ENCODE peak calls at places on chromosomes 13 and 19, in eight cellular contexts. D is transverse colon, S is AG09309, B is endodermal cell, H is HL-60, P is PC-3, K is HCT116, F is spleen. W is an unnamed sample.

GRCh38 chr19:55474269-55475265 is 1.9 kb upstream of the ZNF628 start:
- DNase-seq in F (no peak), P (no peak), B (peak), S (peak), K (no peak), H (no peak), D (no peak), W (no peak)

GRCh38 chr13:46469064-46469463 is 82.0 kb upstream of the RUBCNL start:
- DNase-seq in H (no peak), D (no peak), K (no peak), P (peak), F (no peak), S (peak), B (no peak), W (no peak)

GRCh38 chr13:29483211-29483610 is 112.3 kb downstream of the SLC7A1 start:
- DNase-seq in B (no peak), F (peak), H (no peak), D (no peak), S (no peak), K (no peak), P (no peak), W (no peak)

GRCh38 chr19:37957176-37957575 is 50.2 kb downstream of the SIPA1L3 start:
- DNase-seq in B (no peak), D (no peak), H (no peak), S (no peak), P (no peak), F (no peak), K (no peak), W (no peak)

GRCh38 chr19:45368737-45369340 is 1.5 kb downstream of the ERCC2 start:
- DNase-seq in B (peak), S (no peak), K (no peak), H (no peak), F (no peak), D (no peak), P (peak), W (no peak)

GRCh38 chr19:4581381-4582111 is 22.1 kb upstream of the SEMA6B start:
- DNase-seq in K (no peak), S (no peak), H (no peak), B (peak), F (no peak), D (no peak), P (peak), W (no peak)

GRCh38 chr19:41341669-41342490 is 11.8 kb downstream of the TGFB1 start:
- DNase-seq in H (no peak), P (no peak), F (peak), K (no peak), D (peak), B (peak), S (no peak), W (no peak)

GRCh38 chr19:33724021-33724722 is 72.5 kb upstream of the KCTD15 start:
- DNase-seq in K (no peak), H (no peak), P (no peak), S (no peak), F (no peak), B (no peak), D (no peak), W (no peak)

GRCh38 chr13:25286308-25286968 is 850 bp downstream of the MTMR6 start:
- DNase-seq in H (peak), B (peak), F (no peak), P (peak), D (peak), K (no peak), S (no peak), W (no peak)

GRCh38 chr13:97659602-97660001 is 225.6 kb downstream of the RAP2A start:
- DNase-seq in S (no peak), B (no peak), D (no peak), F (no peak), P (no peak), K (no peak), H (no peak), W (peak)

GRCh38 chr19:42472402-42473147 is 29.8 kb upstream of the CXCL17 start:
- DNase-seq in D (no peak), H (no peak), K (no peak), S (no peak), P (no peak), B (no peak), F (no peak), W (no peak)

GRCh38 chr19:44603201-44603945 is 10.0 kb upstream of the IGSF23 start:
- DNase-seq in H (no peak), B (no peak), K (no peak), S (peak), P (peak), F (no peak), D (no peak), W (no peak)

GRCh38 chr13:24288870-24289269 is 20.5 kb upstream of the C1QTNF9 start:
- DNase-seq in F (no peak), H (peak), B (no peak), D (no peak), K (no peak), S (peak), P (no peak), W (no peak)

GRCh38 chr13:27461940-27462584 is 11.7 kb upstream of the MTIF3 start:
- DNase-seq in K (no peak), F (no peak), P (no peak), H (no peak), B (no peak), S (no peak), D (no peak), W (no peak)

GRCh38 chr19:31943305-31943704 is 402.1 kb upstream of the ZNF507 start:
- DNase-seq in H (no peak), D (no peak), K (no peak), F (no peak), B (peak), P (no peak), S (no peak), W (no peak)

GRCh38 chr19:43467730-43468129 is 2.3 kb upstream of the LYPD3 start:
- DNase-seq in D (no peak), S (no peak), F (no peak), B (no peak), K (no peak), P (peak), H (no peak), W (no peak)

GRCh38 chr13:45143346-45143751 is 23.0 kb downstream of the GTF2F2 start:
- DNase-seq in S (no peak), H (no peak), D (no peak), B (no peak), K (peak), F (no peak), P (peak), W (no peak)

GRCh38 chr19:35355851-35356460 is 2.3 kb upstream of the FFAR3 start:
- DNase-seq in F (peak), K (no peak), D (no peak), P (no peak), S (no peak), B (peak), H (no peak), W (no peak)

GRCh38 chr19:45358213-45358792 is 12.1 kb downstream of the ERCC2 start:
- DNase-seq in P (no peak), D (no peak), S (no peak), F (no peak), H (no peak), B (no peak), K (no peak), W (no peak)

GRCh38 chr13:27174766-27175455 is 3.3 kb upstream of the USP12 start:
- DNase-seq in H (no peak), S (no peak), B (no peak), P (no peak), K (no peak), F (no peak), D (no peak), W (no peak)

GRCh38 chr13:77767413-77767812 is 69.9 kb downstream of the SLAIN1 start:
- DNase-seq in D (no peak), F (no peak), B (no peak), P (no peak), H (peak), K (no peak), S (no peak), W (no peak)

GRCh38 chr19:16601378-16602052 is 26.5 kb downstream of the MED26 start:
- DNase-seq in B (no peak), S (no peak), K (no peak), H (no peak), F (no peak), P (no peak), D (no peak), W (no peak)

GRCh38 chr19:38538793-38539528 is 78.8 kb downstream of the MAP4K1 start:
- DNase-seq in D (no peak), H (no peak), F (no peak), P (no peak), K (no peak), B (no peak), S (no peak), W (no peak)

GRCh38 chr13:28339419-28339818 is 155.5 kb downstream of the FLT1 start:
- DNase-seq in B (no peak), P (peak), S (no peak), K (no peak), H (no peak), F (no peak), D (no peak), W (no peak)

GRCh38 chr13:113668491-113668971 is 1.5 kb downstream of the GRK1 start:
- DNase-seq in P (no peak), S (no peak), D (peak), F (peak), K (no peak), B (peak), H (no peak), W (no peak)

GRCh38 chr13:46551410-46552301 is 1.3 kb upstream of the LRCH1 start:
- DNase-seq in S (no peak), B (peak), K (peak), P (peak), F (peak), D (peak), H (peak), W (peak)

GRCh38 chr19:54041969-54042606 is 21.6 kb downstream of the VSTM1 start:
- DNase-seq in P (peak), S (no peak), F (no peak), K (no peak), D (no peak), H (no peak), B (peak), W (no peak)

GRCh38 chr13:79445968-79446645 is 34.8 kb upstream of the NDFIP2 start:
- DNase-seq in F (no peak), B (peak), H (no peak), D (no peak), S (no peak), P (no peak), K (no peak), W (no peak)

GRCh38 chr19:44401108-44401786 is at the start of gene ZNF285:
- DNase-seq in D (peak), S (peak), F (peak), K (no peak), B (peak), P (peak), H (peak), W (peak)

GRCh38 chr13:105050696-105051095 is 1484.8 kb downstream of the EFNB2 start:
- DNase-seq in K (no peak), F (no peak), H (no peak), P (no peak), S (no peak), D (no peak), B (no peak), W (no peak)

GRCh38 chr19:17762505-17763229 is 11.4 kb downstream of the FCHO1 start:
- DNase-seq in H (peak), B (peak), D (peak), P (peak), S (no peak), K (no peak), F (no peak), W (no peak)

GRCh38 chr19:17764348-17764747 is 13.1 kb downstream of the FCHO1 start:
- DNase-seq in F (no peak), S (no peak), D (no peak), P (no peak), B (no peak), K (no peak), H (no peak), W (no peak)

GRCh38 chr19:17767559-17767958 is 16.3 kb downstream of the FCHO1 start:
- DNase-seq in P (no peak), D (no peak), F (no peak), B (no peak), S (no peak), H (no peak), K (no peak), W (no peak)

GRCh38 chr19:17765069-17765618 is 13.9 kb downstream of the FCHO1 start:
- DNase-seq in B (peak), D (peak), S (no peak), P (peak), H (peak), K (no peak), F (peak), W (no peak)

GRCh38 chr19:17766543-17767131 is 15.4 kb downstream of the FCHO1 start:
- DNase-seq in S (no peak), F (peak), D (peak), H (peak), P (peak), B (peak), K (peak), W (peak)
- TF ChIP-seq CTCF in S (peak), F (peak), D (peak), H (peak), P (peak), B (peak), K (peak), W (peak)

GRCh38 chr19:47820410-47820809 is 1.3 kb upstream of the CRX start:
- DNase-seq in F (no peak), D (no peak), K (no peak), S (no peak), H (no peak), B (no peak), P (no peak), W (no peak)

GRCh38 chr19:47819841-47820244 is 1.9 kb upstream of the CRX start:
- DNase-seq in P (no peak), B (peak), K (no peak), D (no peak), S (no peak), F (no peak), H (no peak), W (no peak)

GRCh38 chr19:47821460-47822020 is at the start of gene CRX:
- DNase-seq in H (no peak), K (no peak), F (no peak), D (no peak), P (no peak), S (no peak), B (no peak), W (no peak)

GRCh38 chr19:47826800-47827199 is 5.1 kb downstream of the CRX start:
- DNase-seq in S (no peak), P (no peak), H (no peak), F (no peak), B (no peak), K (no peak), D (no peak), W (no peak)

DNA sequence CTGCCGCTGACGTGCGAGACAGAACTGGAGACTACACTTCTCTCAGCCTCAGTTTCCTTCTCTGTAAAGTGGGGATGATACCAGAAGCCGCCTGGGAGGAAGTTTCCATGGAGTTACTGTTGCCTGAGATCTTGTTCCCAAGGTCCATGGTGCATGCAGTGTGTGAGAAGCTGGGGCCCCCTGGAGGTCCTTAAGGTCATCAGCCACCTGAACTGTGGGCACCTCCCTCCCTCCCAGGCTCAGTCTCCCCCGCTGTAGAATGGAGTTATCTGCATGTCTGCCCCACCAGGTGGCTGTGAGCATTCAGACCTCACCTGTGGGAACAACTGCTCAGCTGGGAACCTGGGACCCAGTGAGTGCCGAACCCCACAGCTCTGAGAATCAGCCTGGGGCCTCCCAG is 2.7 kb downstream of the CRX start:
- DNase-seq in P (no peak), F (no peak), H (no peak), D (no peak), K (no peak), S (no peak), B (peak), W (no peak)
- TF ChIP-seq CTCF in P (no peak), F (no peak), H (no peak), D (no peak), K (peak), S (no peak), B (peak), W (no peak)

DNA sequence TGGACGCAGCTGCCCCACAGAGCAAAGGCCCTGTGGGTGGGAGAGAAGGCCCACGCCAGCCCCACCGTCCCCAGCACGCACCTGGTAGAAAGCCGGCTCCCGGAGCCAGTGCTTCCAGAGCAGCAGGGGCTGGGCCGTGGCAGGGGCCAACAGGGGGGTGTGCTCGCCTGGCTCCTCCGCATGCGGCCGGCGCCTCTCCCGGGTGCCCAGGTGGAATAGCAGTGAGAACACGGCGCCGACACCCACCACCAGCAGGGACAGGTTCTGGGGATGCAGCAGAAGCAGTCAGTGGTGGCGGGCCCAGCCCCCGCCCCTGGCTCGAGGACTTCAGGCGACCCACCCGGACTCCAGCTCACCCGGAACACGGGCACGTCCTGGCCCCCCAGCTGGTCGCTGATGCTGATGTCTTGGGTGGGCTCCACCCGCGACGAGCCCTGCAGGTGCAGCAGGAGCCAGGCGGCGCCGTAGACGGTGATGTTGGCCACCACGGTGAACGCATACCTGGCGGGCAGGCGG is 8.9 kb downstream of the TEKTIP1 start:
- DNase-seq in K (no peak), S (no peak), F (peak), H (no peak), D (no peak), B (no peak), P (no peak), W (no peak)
- TF ChIP-seq CTCF in K (no peak), S (no peak), F (no peak), H (no peak), D (no peak), B (no peak), P (peak), W (no peak)

GRCh38 chr19:10433131-10433536 is 12.8 kb downstream of the PDE4A start:
- DNase-seq in D (no peak), K (no peak), H (no peak), F (no peak), S (no peak), B (no peak), P (no peak), W (no peak)

GRCh38 chr19:10430505-10431253 is 10.3 kb downstream of the PDE4A start:
- DNase-seq in S (no peak), K (no peak), P (peak), F (peak), H (no peak), B (peak), D (peak), W (no peak)

GRCh38 chr19:10432736-10433130 is 12.4 kb downstream of the PDE4A start:
- DNase-seq in F (no peak), H (no peak), D (no peak), B (no peak), K (no peak), P (no peak), S (no peak), W (no peak)

GRCh38 chr19:10431943-10432735 is 11.8 kb downstream of the PDE4A start:
- DNase-seq in H (no peak), D (peak), P (peak), K (no peak), F (peak), B (peak), S (no peak), W (no peak)

DNA sequence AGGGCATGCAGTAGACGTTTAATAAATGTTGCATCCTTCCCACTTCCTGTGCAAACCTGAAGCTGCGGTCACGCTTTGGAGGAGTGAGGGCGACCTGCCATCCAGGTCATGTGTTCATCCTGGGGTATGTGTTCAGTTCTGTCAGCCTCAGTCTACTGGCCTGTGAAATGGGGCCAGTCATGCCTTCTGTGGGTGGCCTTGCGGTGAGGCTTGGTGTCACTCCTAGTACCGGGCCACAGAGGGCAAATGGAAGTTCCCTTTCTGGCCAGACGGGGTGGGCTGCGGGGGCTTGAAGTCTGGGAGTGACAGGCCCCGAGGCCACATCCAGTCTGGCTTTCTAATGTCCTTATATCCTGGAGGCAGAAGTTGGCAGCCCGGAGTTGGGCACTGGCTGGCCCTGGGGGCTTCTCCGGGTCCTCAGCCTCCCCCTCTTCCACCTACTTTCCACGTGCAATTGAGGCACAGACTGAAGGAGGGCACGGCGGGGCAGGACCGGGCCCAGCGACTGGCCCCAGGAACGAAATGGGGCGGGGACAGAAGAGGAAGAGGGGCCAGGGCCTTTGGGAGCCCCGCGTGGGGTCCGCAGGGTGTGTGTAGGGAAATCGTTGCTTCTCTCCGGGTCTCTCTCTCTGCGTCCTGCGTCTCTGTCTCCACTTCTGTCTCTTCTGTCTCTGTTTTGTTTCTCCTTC is 11.1 kb downstream of the PDE4A start:
- DNase-seq in H (no peak), K (no peak), F (no peak), S (no peak), P (peak), B (peak), D (peak), W (no peak)
- TF ChIP-seq CTCF in H (no peak), K (peak), F (peak), S (no peak), P (no peak), B (peak), D (peak), W (no peak)

DNA sequence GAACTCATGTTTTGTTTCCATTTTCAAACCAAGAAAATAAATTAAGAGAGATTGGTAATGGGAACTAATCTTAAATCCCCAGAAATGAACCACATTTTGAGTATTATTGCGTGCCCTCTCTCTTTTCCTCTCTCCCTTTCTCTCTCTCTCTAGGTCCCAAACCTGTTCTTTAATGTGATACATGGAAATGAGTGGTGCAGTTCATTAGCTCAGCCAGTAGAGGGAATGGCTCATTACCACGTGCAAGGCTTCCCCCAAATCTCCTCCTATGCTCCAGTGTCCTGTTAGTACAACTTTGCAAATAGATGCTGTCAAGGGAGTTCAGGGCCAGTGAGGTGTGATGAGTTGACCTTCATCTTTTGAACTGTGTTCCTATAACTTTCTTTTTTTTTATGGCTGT is 178.4 kb downstream of the FGF9 start:
- DNase-seq in B (peak), P (peak), H (peak), F (no peak), K (peak), S (no peak), D (no peak), W (no peak)
- TF ChIP-seq CTCF in B (peak), P (peak), H (peak), F (peak), K (peak), S (no peak), D (peak), W (no peak)

GRCh38 chr13:41054919-41055619 is 6.2 kb upstream of the WBP4 start:
- DNase-seq in P (no peak), S (no peak), D (no peak), B (peak), F (no peak), H (peak), K (no peak), W (no peak)
- TF ChIP-seq CTCF in P (peak), S (peak), D (no peak), B (peak), F (peak), H (peak), K (peak), W (peak)

GRCh38 chr19:2111886-2112285 is 15.2 kb downstream of the IZUMO4 start:
- DNase-seq in B (no peak), D (no peak), K (no peak), P (no peak), S (no peak), H (no peak), F (no peak), W (no peak)

GRCh38 chr19:2112516-2113320 is 16.0 kb downstream of the IZUMO4 start:
- DNase-seq in P (no peak), H (no peak), B (no peak), K (no peak), F (no peak), S (no peak), D (no peak), W (no peak)

GRCh38 chr19:2110822-2111221 is 14.1 kb downstream of the IZUMO4 start:
- DNase-seq in B (peak), P (no peak), S (no peak), D (no peak), H (no peak), F (no peak), K (no peak), W (no peak)

GRCh38 chr19:2109278-2109864 is 12.7 kb downstream of the IZUMO4 start:
- DNase-seq in F (no peak), P (no peak), S (no peak), H (no peak), B (no peak), K (no peak), D (no peak), W (no peak)

GRCh38 chr19:2111425-2111824 is 14.7 kb downstream of the IZUMO4 start:
- DNase-seq in H (no peak), D (no peak), S (no peak), B (no peak), F (no peak), P (no peak), K (no peak), W (no peak)
- TF ChIP-seq CTCF in H (no peak), D (no peak), S (no peak), B (no peak), F (no peak), P (no peak), K (no peak), W (no peak)

W was measured in osteocyte.